ENCODE peak calls at places on chromosomes 1 and 21, in seven cellular contexts. U is GM23338, J is osteocyte, T is dorsolateral prefrontal cortex, D is foreskin fibroblast, M is GM10248, N is H9. H is an unnamed sample.

GRCh38 chr1:31306278-31306677 is 9.4 kb downstream of the ZCCHC17 start:
- DNase-seq in U (no peak), J (no peak), T (no peak), D (peak; percentile 91), M (no peak), N (no peak), H (no peak)

GRCh38 chr1:208189183-208189582 is 55.0 kb downstream of the PLXNA2 start:
- DNase-seq in U (no peak), J (no peak), T (no peak), D (no peak), M (peak; percentile 48), N (no peak), H (no peak)

GRCh38 chr1:26158271-26159112 is at the start of gene FAM110D:
- DNase-seq in U (peak; percentile 49), J (no peak), T (peak; percentile 11), D (no peak), M (no peak), N (no peak), H (no peak)

GRCh38 chr1:153626929-153627796 is at the start of gene S100A13:
- DNase-seq in U (peak; percentile 99), J (peak; percentile 94), T (peak; percentile 44), D (peak; percentile 96), M (peak; percentile 69), N (peak; percentile 98), H (peak; percentile 85)

GRCh38 chr1:211469113-211469512 is 22.8 kb downstream of the RD3 start:
- DNase-seq in U (no peak), J (no peak), T (no peak), D (no peak), M (no peak), N (no peak), H (no peak)

GRCh38 chr1:94962745-94963265 is 35.9 kb upstream of the CNN3 start:
- DNase-seq in U (no peak), J (no peak), T (no peak), D (no peak), M (peak; percentile 54), N (no peak), H (no peak)

GRCh38 chr21:31732891-31733520 is 1.1 kb upstream of the SCAF4 start:
- DNase-seq in U (peak; percentile 59), J (no peak), T (no peak), D (no peak), M (no peak), N (peak; percentile 41), H (no peak)

GRCh38 chr1:220818421-220819173 is 31.9 kb downstream of the MTARC1 start:
- DNase-seq in U (peak; percentile 83), J (no peak), T (no peak), D (peak; percentile 94), M (no peak), N (peak; percentile 80), H (no peak)

GRCh38 chr1:201916649-201917249 is 28.1 kb downstream of the SHISA4 start:
- DNase-seq in U (no peak), J (peak; percentile 87), T (no peak), D (peak; percentile 91), M (no peak), N (no peak), H (no peak)

GRCh38 chr1:28860332-28861073 is 48.5 kb downstream of the OPRD1 start:
- DNase-seq in U (no peak), J (no peak), T (no peak), D (peak; percentile 30), M (no peak), N (no peak), H (no peak)

GRCh38 chr1:231663211-231663792 is 36.7 kb downstream of the DISC1 start:
- DNase-seq in U (no peak), J (no peak), T (no peak), D (peak; percentile 34), M (no peak), N (no peak), H (no peak)

GRCh38 chr1:231279683-231280082 is 38.7 kb downstream of the GNPAT start:
- DNase-seq in U (no peak), J (no peak), T (no peak), D (no peak), M (no peak), N (no peak), H (no peak)

GRCh38 chr1:162373541-162374375 is 2.9 kb downstream of the SPATA46 start:
- DNase-seq in U (no peak), J (no peak), T (no peak), D (no peak), M (no peak), N (no peak), H (no peak)

GRCh38 chr1:205582471-205583291 is 49.1 kb downstream of the ELK4 start:
- DNase-seq in U (no peak), J (no peak), T (no peak), D (no peak), M (no peak), N (peak; percentile 20), H (no peak)

GRCh38 chr1:83547903-83548302 is 451.0 kb downstream of the TTLL7 start:
- DNase-seq in U (no peak), J (no peak), T (no peak), D (peak; percentile 45), M (no peak), N (no peak), H (no peak)

GRCh38 chr1:155125511-155125945 is 2.1 kb upstream of the EFNA1 start:
- DNase-seq in U (peak; percentile 58), J (no peak), T (no peak), D (no peak), M (no peak), N (peak; percentile 34), H (no peak)

GRCh38 chr1:37480125-37480466 is 5.7 kb downstream of the ZC3H12A start:
- DNase-seq in U (no peak), J (no peak), T (no peak), D (no peak), M (no peak), N (no peak), H (no peak)

GRCh38 chr1:7225711-7226505 is 440.7 kb downstream of the CAMTA1 start:
- DNase-seq in U (no peak), J (no peak), T (no peak), D (no peak), M (no peak), N (no peak), H (no peak)

GRCh38 chr1:151251656-151252470 is 2.7 kb upstream of the PSMD4 start:
- DNase-seq in U (peak; percentile 93), J (no peak), T (peak; percentile 56), D (peak; percentile 71), M (peak; percentile 77), N (peak; percentile 53), H (no peak)

GRCh38 chr1:41503507-41504125 is 19.1 kb upstream of the EDN2 start:
- DNase-seq in U (no peak), J (no peak), T (no peak), D (peak; percentile 40), M (no peak), N (no peak), H (no peak)
- TF ChIP-seq CTCF in U (peak; percentile 21), J (no peak), T (no peak), D (peak; percentile 12), M (no peak), N (peak; percentile 39), H (peak; percentile 20)

GRCh38 chr21:15517394-15517793 is 212.4 kb upstream of the USP25 start:
- DNase-seq in U (no peak), J (no peak), T (no peak), D (no peak), M (no peak), N (no peak), H (no peak)

GRCh38 chr21:15521644-15522001 is 208.2 kb upstream of the USP25 start:
- DNase-seq in U (no peak), J (no peak), T (no peak), D (no peak), M (no peak), N (no peak), H (no peak)

GRCh38 chr21:15522148-15522547 is 207.6 kb upstream of the USP25 start:
- DNase-seq in U (no peak), J (no peak), T (no peak), D (no peak), M (no peak), N (no peak), H (no peak)

GRCh38 chr21:15524855-15525254 is 204.9 kb upstream of the USP25 start:
- DNase-seq in U (no peak), J (no peak), T (no peak), D (no peak), M (no peak), N (no peak), H (no peak)

GRCh38 chr21:15520811-15521643 is 208.8 kb upstream of the USP25 start:
- DNase-seq in U (peak; percentile 61), J (no peak), T (no peak), D (no peak), M (no peak), N (no peak), H (no peak)
- TF ChIP-seq CTCF in U (peak; percentile 47), J (peak; percentile 24), T (no peak), D (peak; percentile 36), M (no peak), N (peak; percentile 66), H (peak; percentile 50)

GRCh38 chr1:113946668-113947387 is 17.7 kb downstream of the HIPK1 start:
- DNase-seq in U (no peak), J (no peak), T (no peak), D (no peak), M (no peak), N (no peak), H (no peak)

GRCh38 chr1:113947388-113948107 is 18.4 kb downstream of the HIPK1 start:
- DNase-seq in U (no peak), J (no peak), T (no peak), D (no peak), M (no peak), N (no peak), H (no peak)

GRCh38 chr1:113951719-113952118 is 22.6 kb downstream of the HIPK1 start:
- DNase-seq in U (no peak), J (no peak), T (no peak), D (no peak), M (no peak), N (no peak), H (no peak)

GRCh38 chr1:113950908-113951307 is 21.8 kb downstream of the HIPK1 start:
- DNase-seq in U (no peak), J (no peak), T (no peak), D (no peak), M (no peak), N (no peak), H (no peak)

GRCh38 chr1:113949007-113949406 is 19.9 kb downstream of the HIPK1 start:
- DNase-seq in U (peak; percentile 30), J (no peak), T (no peak), D (no peak), M (no peak), N (no peak), H (no peak)
- TF ChIP-seq CTCF in U (peak; percentile 33), J (peak; percentile 49), T (no peak), D (peak; percentile 28), M (no peak), N (peak; percentile 50), H (peak; percentile 28)

DNA sequence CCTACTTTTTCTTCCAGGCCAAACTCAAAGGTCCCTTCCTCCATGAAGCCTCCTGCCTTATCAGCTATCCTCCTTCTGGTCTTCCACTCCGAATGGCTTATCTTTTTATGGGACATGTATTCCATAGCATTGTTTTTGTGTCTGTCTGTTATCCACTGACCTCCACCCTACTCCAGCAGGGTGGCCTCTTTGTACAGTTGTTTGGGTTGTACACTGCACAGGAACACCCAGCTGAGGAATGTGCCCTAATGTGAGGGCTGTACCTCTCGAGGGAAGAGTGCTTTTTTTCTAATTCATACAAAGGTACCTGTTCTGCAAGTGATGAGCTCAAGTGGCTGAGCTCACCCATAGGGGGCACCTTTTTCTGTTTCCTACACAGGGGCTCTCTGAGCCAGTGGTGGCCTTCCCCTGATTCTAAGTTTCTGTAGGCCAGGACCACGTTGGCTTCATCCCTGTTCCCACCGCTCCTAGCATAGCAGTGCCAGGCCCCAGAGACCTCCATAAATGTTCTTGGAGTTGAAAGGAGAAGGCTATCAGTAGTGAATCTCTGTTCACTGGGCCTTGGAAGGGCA is 108.2 kb downstream of the FOXD2 start:
- DNase-seq in U (peak; percentile 46), J (no peak), T (no peak), D (no peak), M (no peak), N (peak; percentile 51), H (no peak)
- TF ChIP-seq CTCF in U (peak; percentile 56), J (no peak), T (no peak), D (no peak), M (no peak), N (peak; percentile 63), H (peak; percentile 27)